ENCODE peak calls at places on chromosomes 4 and X, in four cellular contexts. One of them, this sample, is unnamed.

GRCh38 chr4:106898621-106899230 is 137.4 kb downstream of the DKK2 start:
- DNase-seq in G401: peak
- DNase-seq in OCI-LY7: peak
- DNase-seq in SW 1271: peak
- DNase-seq in this sample: no peak

GRCh38 chr4:77586953-77587383 is 18.7 kb upstream of the CXCL13 start:
- DNase-seq in SW 1271: no peak
- DNase-seq in OCI-LY7: no peak
- DNase-seq in G401: no peak
- DNase-seq in this sample: peak

GRCh38 chr4:106255195-106255594 is 60.8 kb downstream of the TBCK start:
- DNase-seq in SW 1271: no peak
- DNase-seq in OCI-LY7: no peak
- DNase-seq in G401: no peak
- DNase-seq in this sample: no peak

GRCh38 chr4:115343171-115343570 is 229.8 kb upstream of the NDST4 start:
- DNase-seq in OCI-LY7: no peak
- DNase-seq in G401: no peak
- DNase-seq in SW 1271: no peak
- DNase-seq in this sample: no peak

GRCh38 chrX:17183566-17183965 is 191.4 kb upstream of the NHS start:
- DNase-seq in OCI-LY7: no peak
- DNase-seq in G401: no peak
- DNase-seq in SW 1271: no peak
- DNase-seq in this sample: no peak

GRCh38 chr4:8759987-8760386 is 111.7 kb downstream of the HMX1 start:
- DNase-seq in OCI-LY7: no peak
- DNase-seq in G401: no peak
- DNase-seq in SW 1271: no peak
- DNase-seq in this sample: no peak

GRCh38 chr4:36385951-36386561 is 104.6 kb downstream of the DTHD1 start:
- DNase-seq in SW 1271: no peak
- DNase-seq in OCI-LY7: peak
- DNase-seq in G401: no peak
- DNase-seq in this sample: peak

GRCh38 chr4:40822781-40823180 is 73.0 kb downstream of the NSUN7 start:
- DNase-seq in G401: no peak
- DNase-seq in SW 1271: no peak
- DNase-seq in OCI-LY7: no peak
- DNase-seq in this sample: no peak

GRCh38 chr4:41579556-41579955 is 41.6 kb downstream of the LIMCH1 start:
- DNase-seq in OCI-LY7: no peak
- DNase-seq in SW 1271: no peak
- DNase-seq in G401: no peak
- DNase-seq in this sample: no peak

GRCh38 chrX:44239036-44239435 is 104.4 kb downstream of the EFHC2 start:
- DNase-seq in OCI-LY7: no peak
- DNase-seq in G401: peak
- DNase-seq in SW 1271: no peak
- DNase-seq in this sample: no peak

GRCh38 chrX:41481264-41482109 is 34.3 kb downstream of the NYX start:
- DNase-seq in OCI-LY7: peak
- DNase-seq in SW 1271: no peak
- DNase-seq in G401: no peak
- DNase-seq in this sample: no peak

GRCh38 chrX:12770440-12770839 is 20.8 kb upstream of the PRPS2 start:
- DNase-seq in SW 1271: peak
- DNase-seq in G401: peak
- DNase-seq in OCI-LY7: peak
- DNase-seq in this sample: peak

GRCh38 chrX:108396986-108397385 is 41.2 kb downstream of the COL4A6 start:
- DNase-seq in G401: no peak
- DNase-seq in SW 1271: no peak
- DNase-seq in OCI-LY7: no peak
- DNase-seq in this sample: no peak

GRCh38 chr4:15245006-15245530 is 182.8 kb upstream of the C1QTNF7 start:
- DNase-seq in SW 1271: no peak
- DNase-seq in G401: no peak
- DNase-seq in OCI-LY7: no peak
- DNase-seq in this sample: no peak

GRCh38 chr4:156362581-156362980 is 408.9 kb upstream of the CTSO start:
- DNase-seq in G401: no peak
- DNase-seq in SW 1271: no peak
- DNase-seq in OCI-LY7: no peak
- DNase-seq in this sample: no peak

GRCh38 chrX:124421898-124422622 is 75.7 kb downstream of the SH2D1A start:
- DNase-seq in SW 1271: no peak
- DNase-seq in G401: no peak
- DNase-seq in OCI-LY7: no peak
- DNase-seq in this sample: no peak

GRCh38 chr4:1571986-1572385 is 112.1 kb downstream of the FAM53A start:
- DNase-seq in OCI-LY7: no peak
- DNase-seq in G401: no peak
- DNase-seq in SW 1271: no peak
- DNase-seq in this sample: no peak

GRCh38 chrX:47637546-47638195 is 7.9 kb upstream of the CFP start:
- DNase-seq in G401: peak
- DNase-seq in OCI-LY7: no peak
- DNase-seq in SW 1271: no peak
- DNase-seq in this sample: peak

GRCh38 chr4:57351716-57352115 is 241.5 kb upstream of the IGFBP7 start:
- DNase-seq in OCI-LY7: no peak
- DNase-seq in SW 1271: no peak
- DNase-seq in G401: no peak
- DNase-seq in this sample: no peak

GRCh38 chrX:150155396-150156048 is 207.6 kb upstream of the MAMLD1 start:
- DNase-seq in SW 1271: no peak
- DNase-seq in G401: no peak
- DNase-seq in OCI-LY7: no peak
- DNase-seq in this sample: no peak

GRCh38 chrX:15815779-15816452 is 25.6 kb downstream of the ZRSR2 start:
- DNase-seq in OCI-LY7: peak
- DNase-seq in G401: peak
- DNase-seq in SW 1271: no peak
- DNase-seq in this sample: no peak

GRCh38 chrX:151713859-151714258 is 2.0 kb upstream of the FATE1 start:
- DNase-seq in G401: no peak
- DNase-seq in OCI-LY7: peak
- DNase-seq in SW 1271: peak
- DNase-seq in this sample: no peak

GRCh38 chr4:168357941-168358340 is 39.4 kb upstream of the DDX60 start:
- DNase-seq in G401: no peak
- DNase-seq in SW 1271: no peak
- DNase-seq in OCI-LY7: no peak
- DNase-seq in this sample: no peak